ENCODE peak calls at places on chromosomes 1 and 21, in five cellular contexts. One of them, this sample, is unnamed.

GRCh38 chr1:33410091-33410701 is 20.7 kb downstream of the PHC2 start:
- DNase-seq in vagina: no peak
- DNase-seq in PC-3: peak
- DNase-seq in foreskin fibroblast: peak
- DNase-seq in left ventricle myocardium inferior: no peak
- DNase-seq in this sample: peak

GRCh38 chr1:6958407-6958806 is 173.2 kb downstream of the CAMTA1 start:
- DNase-seq in vagina: no peak
- DNase-seq in PC-3: no peak
- DNase-seq in left ventricle myocardium inferior: no peak
- DNase-seq in foreskin fibroblast: no peak
- DNase-seq in this sample: no peak

GRCh38 chr1:15852036-15852827 is 4.7 kb downstream of the SPEN start:
- DNase-seq in PC-3: no peak
- DNase-seq in foreskin fibroblast: no peak
- DNase-seq in left ventricle myocardium inferior: no peak
- DNase-seq in vagina: no peak
- DNase-seq in this sample: no peak

GRCh38 chr1:9152535-9152934 is 23.6 kb upstream of the GPR157 start:
- DNase-seq in PC-3: no peak
- DNase-seq in foreskin fibroblast: no peak
- DNase-seq in vagina: no peak
- DNase-seq in left ventricle myocardium inferior: no peak
- DNase-seq in this sample: no peak

GRCh38 chr1:101371259-101371658 is 134.4 kb downstream of the S1PR1 start:
- DNase-seq in left ventricle myocardium inferior: no peak
- DNase-seq in PC-3: peak
- DNase-seq in foreskin fibroblast: peak
- DNase-seq in vagina: no peak
- DNase-seq in this sample: no peak

GRCh38 chr1:9842781-9843575 is 19.2 kb upstream of the CLSTN1 start:
- DNase-seq in foreskin fibroblast: no peak
- DNase-seq in left ventricle myocardium inferior: peak
- DNase-seq in vagina: no peak
- DNase-seq in PC-3: peak
- DNase-seq in this sample: no peak

GRCh38 chr1:2961661-2962060 is 59.6 kb upstream of the ACTRT2 start:
- DNase-seq in left ventricle myocardium inferior: no peak
- DNase-seq in PC-3: no peak
- DNase-seq in foreskin fibroblast: no peak
- DNase-seq in vagina: no peak
- DNase-seq in this sample: no peak

GRCh38 chr1:26360051-26360806 is 6.3 kb upstream of the CRYBG2 start:
- DNase-seq in left ventricle myocardium inferior: no peak
- DNase-seq in vagina: no peak
- DNase-seq in foreskin fibroblast: no peak
- DNase-seq in PC-3: no peak
- DNase-seq in this sample: no peak

DNA sequence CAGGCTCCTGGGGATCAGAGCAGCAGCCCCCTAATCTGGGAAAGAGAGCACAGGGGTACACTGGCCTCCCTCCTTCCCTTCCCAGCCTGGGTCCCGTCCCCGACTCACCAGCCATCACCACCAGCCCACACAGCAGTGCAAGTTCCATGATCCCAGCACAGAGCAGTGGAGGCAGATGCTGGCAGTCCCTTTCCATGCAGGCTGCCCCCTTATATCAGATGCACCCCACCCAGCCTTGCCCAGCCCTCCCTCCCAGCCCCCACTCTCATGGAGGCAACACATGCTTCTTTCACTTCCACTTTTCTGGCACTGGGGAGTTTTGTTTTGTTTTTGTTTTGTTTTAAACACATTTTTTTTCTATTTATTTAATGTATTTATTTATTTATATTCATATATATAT is at the start of gene PLA2G2D:
- DNase-seq in PC-3: no peak
- DNase-seq in foreskin fibroblast: no peak
- DNase-seq in left ventricle myocardium inferior: no peak
- DNase-seq in vagina: no peak
- DNase-seq in this sample: no peak
- H3K4me3 ChIP-seq in PC-3: no peak
- H3K4me3 ChIP-seq in foreskin fibroblast: no peak
- H3K4me3 ChIP-seq in left ventricle myocardium inferior: no peak
- H3K4me3 ChIP-seq in vagina: no peak
- H3K4me3 ChIP-seq in this sample: no peak

GRCh38 chr1:30275926-30276736 is 447.3 kb downstream of the MATN1 start:
- DNase-seq in vagina: peak
- DNase-seq in PC-3: no peak
- DNase-seq in left ventricle myocardium inferior: no peak
- DNase-seq in foreskin fibroblast: no peak
- DNase-seq in this sample: peak

GRCh38 chr1:30273021-30273325 is 450.4 kb downstream of the MATN1 start:
- DNase-seq in PC-3: no peak
- DNase-seq in foreskin fibroblast: no peak
- DNase-seq in left ventricle myocardium inferior: no peak
- DNase-seq in vagina: no peak
- DNase-seq in this sample: no peak

GRCh38 chr1:30274176-30274936 is 449.0 kb downstream of the MATN1 start:
- DNase-seq in vagina: peak
- DNase-seq in left ventricle myocardium inferior: no peak
- DNase-seq in foreskin fibroblast: no peak
- DNase-seq in PC-3: no peak
- DNase-seq in this sample: no peak

GRCh38 chr1:30273456-30273855 is 449.9 kb downstream of the MATN1 start:
- DNase-seq in vagina: no peak
- DNase-seq in foreskin fibroblast: no peak
- DNase-seq in left ventricle myocardium inferior: no peak
- DNase-seq in PC-3: no peak
- DNase-seq in this sample: no peak

DNA sequence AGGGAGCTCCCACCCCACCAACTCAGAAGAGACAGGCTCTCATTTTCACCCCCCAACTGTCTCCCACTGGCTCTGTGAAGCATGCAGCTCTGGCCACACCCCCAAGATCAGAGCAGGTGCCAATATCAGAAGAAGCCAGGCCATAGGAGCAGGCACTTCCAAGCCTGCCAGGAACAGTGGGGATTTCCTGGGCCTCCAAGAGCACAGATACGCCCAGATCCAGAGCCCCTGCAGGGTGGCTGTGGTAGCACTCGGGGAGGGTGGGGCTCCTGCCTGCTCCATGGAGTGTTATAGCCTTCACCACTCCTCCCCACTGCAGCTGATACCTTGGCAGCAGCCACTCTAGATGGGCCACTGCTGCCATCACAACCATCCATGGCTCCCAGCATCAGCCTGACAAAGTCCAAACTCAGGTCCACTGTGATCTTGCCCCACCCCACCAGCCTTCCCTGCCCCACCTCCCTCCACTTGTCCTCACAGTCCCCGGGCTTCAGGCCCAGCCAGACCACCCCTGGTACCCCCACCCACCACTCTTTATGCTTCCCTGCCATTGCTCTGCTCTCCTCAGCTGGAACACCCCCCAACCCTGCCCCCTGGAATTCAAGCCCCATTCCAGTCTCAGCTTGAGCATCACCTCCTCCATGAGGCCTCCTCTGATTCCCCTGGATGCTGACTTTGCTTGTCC is 448.3 kb downstream of the MATN1 start:
- DNase-seq in vagina: peak
- DNase-seq in foreskin fibroblast: no peak
- DNase-seq in left ventricle myocardium inferior: no peak
- DNase-seq in PC-3: no peak
- DNase-seq in this sample: no peak
- H3K4me3 ChIP-seq in vagina: no peak
- H3K4me3 ChIP-seq in foreskin fibroblast: no peak
- H3K4me3 ChIP-seq in left ventricle myocardium inferior: no peak
- H3K4me3 ChIP-seq in PC-3: no peak
- H3K4me3 ChIP-seq in this sample: no peak

GRCh38 chr1:203858055-203858454 is 3.3 kb upstream of the SNRPE start:
- DNase-seq in vagina: no peak
- DNase-seq in foreskin fibroblast: peak
- DNase-seq in left ventricle myocardium inferior: no peak
- DNase-seq in PC-3: peak
- DNase-seq in this sample: no peak

GRCh38 chr1:203858975-203859374 is 2.4 kb upstream of the SNRPE start:
- DNase-seq in left ventricle myocardium inferior: no peak
- DNase-seq in foreskin fibroblast: no peak
- DNase-seq in PC-3: no peak
- DNase-seq in vagina: no peak
- DNase-seq in this sample: no peak

GRCh38 chr1:203861379-203862184 is at the start of gene SNRPE:
- DNase-seq in left ventricle myocardium inferior: peak
- DNase-seq in PC-3: peak
- DNase-seq in foreskin fibroblast: peak
- DNase-seq in vagina: peak
- DNase-seq in this sample: peak

GRCh38 chr1:203860396-203860951 is 925 bp upstream of the SNRPE start:
- DNase-seq in PC-3: peak
- DNase-seq in left ventricle myocardium inferior: no peak
- DNase-seq in vagina: no peak
- DNase-seq in foreskin fibroblast: peak
- DNase-seq in this sample: peak
- H3K4me3 ChIP-seq in PC-3: peak
- H3K4me3 ChIP-seq in left ventricle myocardium inferior: peak
- H3K4me3 ChIP-seq in vagina: peak
- H3K4me3 ChIP-seq in foreskin fibroblast: peak
- H3K4me3 ChIP-seq in this sample: no peak

DNA sequence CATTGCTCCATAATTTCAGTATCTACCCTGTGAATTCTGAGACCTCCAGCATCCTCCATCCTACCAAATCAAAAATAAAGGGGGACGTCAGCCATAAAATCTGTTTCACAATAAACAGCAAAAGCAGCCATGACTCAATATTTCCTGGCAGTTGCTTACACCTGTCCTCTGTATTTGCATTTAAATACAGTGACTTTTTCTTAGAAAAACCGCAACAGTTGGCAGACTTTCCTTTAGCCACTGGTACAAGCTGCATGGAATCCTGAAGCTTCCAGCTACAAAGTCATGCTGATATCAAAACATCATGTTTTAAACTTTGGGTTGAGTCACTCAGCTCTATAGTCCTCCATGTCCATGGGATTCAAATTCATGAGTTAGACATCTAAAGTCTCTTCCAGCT is 278.0 kb upstream of the KAZN start:
- DNase-seq in left ventricle myocardium inferior: no peak
- DNase-seq in PC-3: peak
- DNase-seq in vagina: no peak
- DNase-seq in foreskin fibroblast: no peak
- DNase-seq in this sample: no peak
- H3K4me3 ChIP-seq in left ventricle myocardium inferior: no peak
- H3K4me3 ChIP-seq in PC-3: no peak
- H3K4me3 ChIP-seq in vagina: no peak
- H3K4me3 ChIP-seq in foreskin fibroblast: no peak
- H3K4me3 ChIP-seq in this sample: no peak

DNA sequence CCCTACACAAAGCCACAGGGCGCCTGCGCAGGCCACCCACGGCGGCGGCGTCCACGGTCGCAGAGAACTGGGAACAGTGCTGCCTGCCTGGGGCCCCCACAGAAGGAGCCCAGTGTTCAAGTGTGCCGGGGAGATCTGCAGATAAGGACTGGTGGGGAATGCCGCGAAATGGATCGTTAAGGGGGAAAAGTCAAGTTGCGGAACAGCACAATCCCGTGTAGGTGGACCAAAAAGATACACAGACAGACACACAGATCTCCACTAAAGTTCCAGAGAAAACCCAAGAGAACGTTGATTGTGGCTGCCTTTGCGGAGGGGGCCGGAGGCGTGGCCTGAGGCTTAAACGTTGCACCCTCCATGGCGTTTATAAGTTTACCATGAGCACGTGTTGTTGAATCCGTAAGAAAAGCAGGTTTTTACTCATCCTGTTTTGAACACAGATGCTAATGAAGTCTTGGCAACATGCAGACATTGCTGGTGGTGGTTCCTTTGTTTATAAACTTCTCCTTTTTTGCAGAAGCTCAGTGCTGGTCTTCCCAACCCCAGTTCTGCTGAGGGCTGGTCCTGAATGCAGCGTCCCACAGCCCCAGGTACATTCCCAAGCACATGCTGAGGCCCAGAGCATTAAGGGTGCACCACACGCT is 4.1 kb downstream of the SPATC1L start:
- DNase-seq in foreskin fibroblast: no peak
- DNase-seq in PC-3: no peak
- DNase-seq in vagina: no peak
- DNase-seq in left ventricle myocardium inferior: no peak
- DNase-seq in this sample: no peak
- H3K4me3 ChIP-seq in foreskin fibroblast: no peak
- H3K4me3 ChIP-seq in PC-3: no peak
- H3K4me3 ChIP-seq in vagina: no peak
- H3K4me3 ChIP-seq in left ventricle myocardium inferior: no peak
- H3K4me3 ChIP-seq in this sample: no peak

GRCh38 chr1:17545354-17545753 is 5.9 kb downstream of the ARHGEF10L start:
- DNase-seq in vagina: no peak
- DNase-seq in left ventricle myocardium inferior: no peak
- DNase-seq in PC-3: peak
- DNase-seq in foreskin fibroblast: peak
- DNase-seq in this sample: no peak

GRCh38 chr1:17549384-17549783 is 9.9 kb downstream of the ARHGEF10L start:
- DNase-seq in left ventricle myocardium inferior: no peak
- DNase-seq in PC-3: no peak
- DNase-seq in vagina: no peak
- DNase-seq in foreskin fibroblast: no peak
- DNase-seq in this sample: no peak

GRCh38 chr1:17550684-17551584 is 11.4 kb downstream of the ARHGEF10L start:
- DNase-seq in foreskin fibroblast: no peak
- DNase-seq in left ventricle myocardium inferior: no peak
- DNase-seq in vagina: no peak
- DNase-seq in PC-3: peak
- DNase-seq in this sample: no peak

GRCh38 chr1:17544951-17545350 is 5.5 kb downstream of the ARHGEF10L start:
- DNase-seq in vagina: no peak
- DNase-seq in left ventricle myocardium inferior: no peak
- DNase-seq in foreskin fibroblast: no peak
- DNase-seq in PC-3: no peak
- DNase-seq in this sample: no peak

GRCh38 chr1:17547271-17547670 is 7.8 kb downstream of the ARHGEF10L start:
- DNase-seq in PC-3: no peak
- DNase-seq in vagina: no peak
- DNase-seq in left ventricle myocardium inferior: no peak
- DNase-seq in foreskin fibroblast: no peak
- DNase-seq in this sample: no peak
- H3K4me3 ChIP-seq in PC-3: no peak
- H3K4me3 ChIP-seq in vagina: no peak
- H3K4me3 ChIP-seq in left ventricle myocardium inferior: no peak
- H3K4me3 ChIP-seq in foreskin fibroblast: no peak
- H3K4me3 ChIP-seq in this sample: no peak